ENCODE peak calls at places on chromosomes 16 and 17, in eight cellular contexts. M is SJSA1, D is Peyer's patch, Y is tibial nerve, E is adrenal gland, Q is hepatocyte, H is thoracic aorta, N is upper lobe of left lung. B is an unnamed sample. For H3K36me3, the result is how much of the 10 kb centered on the place peaks cover.

GRCh38 chr17:6381052-6381451 is 53.9 kb downstream of the AIPL1 start:
- DNase-seq in M (no peak), D (no peak), Y (no peak), E (no peak), Q (no peak), H (no peak), N (no peak), B (no peak)

GRCh38 chr17:80786470-80786869 is 205.2 kb upstream of the CHMP6 start:
- DNase-seq in M (no peak), D (no peak), Y (no peak), E (no peak), Q (no peak), H (no peak), N (no peak), B (peak)

GRCh38 chr17:28331891-28332420 is 3.3 kb downstream of the IFT20 start:
- DNase-seq in M (no peak), D (peak), Y (no peak), E (no peak), Q (no peak), H (no peak), N (no peak), B (no peak)

GRCh38 chr16:53090271-53090590 is 35.4 kb downstream of the CHD9 start:
- DNase-seq in M (no peak), D (no peak), Y (no peak), E (no peak), Q (no peak), H (no peak), N (no peak), B (no peak)

GRCh38 chr17:46984892-46985291 is 5.8 kb upstream of the RPRML start:
- DNase-seq in M (no peak), D (peak), Y (no peak), E (no peak), Q (no peak), H (no peak), N (no peak), B (no peak)

GRCh38 chr17:81551458-81552243 is 502 bp downstream of the FAAP100 start:
- DNase-seq in M (no peak), D (peak), Y (peak), E (no peak), Q (peak), H (no peak), N (peak), B (peak)

GRCh38 chr17:45370949-45371413 is 54.2 kb upstream of the MAP3K14 start:
- DNase-seq in M (no peak), D (peak), Y (no peak), E (no peak), Q (no peak), H (no peak), N (no peak), B (peak)

GRCh38 chr16:2990891-2991290 is 10.6 kb upstream of the PKMYT1 start:
- DNase-seq in M (no peak), D (no peak), Y (no peak), E (no peak), Q (no peak), H (no peak), N (peak), B (peak)

GRCh38 chr16:27374794-27375499 is 27.0 kb upstream of the IL21R start:
- DNase-seq in M (peak), D (peak), Y (peak), E (peak), Q (peak), H (peak), N (peak), B (peak)
- H3K4me3 ChIP-seq in M (no peak), D (no peak), Y (no peak), E (no peak), Q (no peak), H (peak), N (peak), B (no peak)

GRCh38 chr17:43521389-43521788 is 24.8 kb downstream of the ETV4 start:
- DNase-seq in M (no peak), D (peak), Y (no peak), E (no peak), Q (no peak), H (no peak), N (no peak), B (no peak)
- H3K36me3 ChIP-seq in M (half or more), D (under half), Y (under half), E (under half), Q (under half), H (half or more), N (half or more), B (under half)

DNA sequence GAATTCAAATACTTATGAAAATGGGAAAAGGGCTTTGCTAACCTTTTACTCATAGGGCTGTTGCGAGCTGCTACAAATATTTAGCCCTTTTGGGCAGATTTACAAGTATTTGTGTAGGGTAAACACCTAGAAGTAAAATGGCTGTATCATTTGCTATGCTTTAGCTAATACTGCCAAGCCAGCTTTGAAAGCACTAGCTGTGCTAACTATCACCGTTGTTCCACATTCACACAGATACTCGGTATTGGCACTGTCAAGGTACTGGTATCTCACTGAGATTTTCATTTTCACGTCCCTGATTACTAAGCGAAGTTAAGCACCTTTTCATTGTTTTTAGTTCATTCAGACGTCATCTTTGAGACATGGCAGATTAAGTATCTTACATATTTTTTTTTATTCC is 84.8 kb downstream of the GLG1 start:
- DNase-seq in M (no peak), D (no peak), Y (no peak), E (no peak), Q (no peak), H (no peak), N (no peak), B (no peak)
- H3K4me3 ChIP-seq in M (no peak), D (no peak), Y (no peak), E (no peak), Q (no peak), H (no peak), N (no peak), B (no peak)

DNA sequence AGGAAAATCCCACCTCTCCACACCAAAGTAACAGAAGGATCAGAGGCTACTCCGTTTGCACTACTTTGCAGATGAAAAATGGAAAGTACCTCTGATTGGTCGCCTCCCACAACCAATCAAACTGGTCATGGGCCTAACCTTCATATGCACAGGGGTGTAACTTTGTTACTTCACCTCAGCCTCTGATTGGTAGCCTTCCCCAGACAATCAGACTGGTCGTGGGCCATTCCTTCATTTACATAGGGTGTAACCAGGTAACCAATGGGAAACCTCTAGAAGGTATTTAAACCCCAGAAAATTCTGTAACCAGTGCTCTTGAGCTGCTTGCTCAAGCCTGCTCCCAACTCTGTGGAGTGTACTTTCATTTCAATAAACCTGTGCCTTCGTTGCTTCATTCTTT is 39.2 kb upstream of the USP22 start:
- DNase-seq in M (no peak), D (no peak), Y (no peak), E (no peak), Q (no peak), H (no peak), N (no peak), B (no peak)
- H3K36me3 ChIP-seq in M (under half), D (under half), Y (under half), E (under half), Q (under half), H (under half), N (under half), B (under half)

GRCh38 chr16:4641306-4641687 is 16.7 kb downstream of the MGRN1 start:
- DNase-seq in M (no peak), D (no peak), Y (no peak), E (no peak), Q (no peak), H (no peak), N (peak), B (no peak)

GRCh38 chr16:4637501-4638166 is 13.0 kb downstream of the MGRN1 start:
- DNase-seq in M (no peak), D (no peak), Y (no peak), E (no peak), Q (no peak), H (no peak), N (no peak), B (no peak)

GRCh38 chr16:4639899-4640509 is 15.4 kb downstream of the MGRN1 start:
- DNase-seq in M (no peak), D (no peak), Y (no peak), E (no peak), Q (no peak), H (no peak), N (no peak), B (no peak)

GRCh38 chr16:4640572-4641305 is 16.1 kb downstream of the MGRN1 start:
- DNase-seq in M (no peak), D (no peak), Y (no peak), E (no peak), Q (no peak), H (no peak), N (peak), B (no peak)

DNA sequence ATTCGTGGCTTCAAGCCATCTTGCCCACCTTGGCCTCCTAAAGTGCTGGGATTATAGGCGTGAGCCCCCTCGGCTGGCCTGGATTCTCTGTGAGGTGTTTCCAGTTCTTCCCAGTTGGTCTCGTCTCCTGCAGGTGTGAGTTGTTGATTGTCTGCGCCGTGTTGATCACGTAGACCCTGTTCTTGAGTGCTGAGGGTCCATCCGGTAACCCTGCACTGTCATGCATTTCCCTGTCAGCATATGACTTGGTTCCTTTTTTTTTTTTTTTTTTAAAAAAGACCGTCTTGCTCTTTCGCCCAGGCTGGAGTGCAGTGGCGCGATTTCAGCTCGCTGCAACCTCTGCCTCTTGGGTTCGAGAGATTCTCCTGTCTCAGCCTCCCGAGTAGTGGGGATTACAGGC is 17.2 kb downstream of the MGRN1 start:
- DNase-seq in M (no peak), D (no peak), Y (no peak), E (no peak), Q (no peak), H (no peak), N (no peak), B (no peak)
- H3K4me3 ChIP-seq in M (no peak), D (no peak), Y (no peak), E (no peak), Q (no peak), H (no peak), N (no peak), B (no peak)

B was measured in H7.